ENCODE peak calls at places on chromosome 17, in nine cellular contexts. H is H1, O is HCT116, Y is GM12891, R is endothelial cell of umbilical vein, T is transverse colon, C is prostate gland, X is spleen, S is esophagus muscularis mucosa. B is an unnamed sample.

GRCh38 chr17:18158022-18158600 is 25.5 kb upstream of the ALKBH5 start:
- DNase-seq in H (peak; percentile 93), O (peak; percentile 86), Y (peak; percentile 91), R (peak; percentile 71), T (peak; percentile 98), C (peak; percentile 93), X (peak; percentile 98), S (peak; percentile 98), B (peak; percentile 96)

GRCh38 chr17:66737524-66737923 is 97.4 kb upstream of the CACNG5 start:
- DNase-seq in H (peak; percentile 19), O (no peak), Y (no peak), R (peak; percentile 33), T (no peak), C (no peak), X (no peak), S (no peak), B (peak; percentile 69)

GRCh38 chr17:82489117-82489516 is 30.4 kb upstream of the FOXK2 start:
- DNase-seq in H (no peak), O (no peak), Y (no peak), R (no peak), T (no peak), C (no peak), X (no peak), S (no peak), B (peak; percentile 70)

GRCh38 chr17:46810837-46811236 is 7.7 kb downstream of the WNT3 start:
- DNase-seq in H (no peak), O (no peak), Y (no peak), R (no peak), T (no peak), C (no peak), X (no peak), S (no peak), B (no peak)

GRCh38 chr17:17056167-17056562 is 13.9 kb downstream of the MPRIP start:
- DNase-seq in H (no peak), O (no peak), Y (no peak), R (no peak), T (no peak), C (no peak), X (no peak), S (no peak), B (peak; percentile 63)

GRCh38 chr17:81341347-81342061 is 46.4 kb upstream of the SLC38A10 start:
- DNase-seq in H (no peak), O (no peak), Y (no peak), R (no peak), T (no peak), C (no peak), X (peak; percentile 72), S (no peak), B (peak; percentile 67)

GRCh38 chr17:19004601-19005441 is at the start of gene FAM83G:
- DNase-seq in H (peak; percentile 47), O (peak; percentile 51), Y (peak; percentile 93), R (peak; percentile 52), T (peak; percentile 92), C (peak; percentile 85), X (peak; percentile 93), S (no peak), B (peak; percentile 84)

GRCh38 chr17:1813088-1813487 is 16.6 kb downstream of the SMYD4 start:
- DNase-seq in H (no peak), O (no peak), Y (no peak), R (no peak), T (no peak), C (no peak), X (peak; percentile 1), S (no peak), B (no peak)

GRCh38 chr17:76174072-76174471 is 33.0 kb upstream of the FOXJ1 start:
- DNase-seq in H (no peak), O (no peak), Y (no peak), R (no peak), T (no peak), C (peak; percentile 65), X (no peak), S (no peak), B (no peak)

GRCh38 chr17:5355416-5356129 is 63.9 kb downstream of the NUP88 start:
- DNase-seq in H (no peak), O (no peak), Y (no peak), R (no peak), T (no peak), C (no peak), X (no peak), S (no peak), B (no peak)

GRCh38 chr17:68732301-68732749 is 131.2 kb upstream of the FAM20A start:
- DNase-seq in H (peak; percentile 56), O (no peak), Y (no peak), R (no peak), T (no peak), C (no peak), X (no peak), S (no peak), B (no peak)

GRCh38 chr17:7478276-7479138 is 924 bp downstream of the ZBTB4 start:
- DNase-seq in H (no peak), O (no peak), Y (peak; percentile 70), R (peak; percentile 35), T (peak; percentile 62), C (peak; percentile 42), X (peak; percentile 91), S (no peak), B (peak; percentile 86)

GRCh38 chr17:69654981-69655581 is 240.6 kb downstream of the MAP2K6 start:
- DNase-seq in H (no peak), O (no peak), Y (no peak), R (peak; percentile 6), T (no peak), C (no peak), X (no peak), S (no peak), B (no peak)

GRCh38 chr17:82302991-82303943 is 14.1 kb downstream of the CD7 start:
- DNase-seq in H (no peak), O (no peak), Y (no peak), R (no peak), T (no peak), C (no peak), X (peak; percentile 81), S (no peak), B (no peak)

GRCh38 chr17:50210249-50211225 is 9.1 kb upstream of the COL1A1 start:
- DNase-seq in H (peak; percentile 81), O (no peak), Y (no peak), R (peak; percentile 38), T (peak; percentile 65), C (no peak), X (no peak), S (no peak), B (peak; percentile 94)

GRCh38 chr17:39753514-39754160 is 15.9 kb downstream of the GRB7 start:
- DNase-seq in H (no peak), O (no peak), Y (peak; percentile 73), R (no peak), T (peak; percentile 72), C (peak; percentile 27), X (peak; percentile 95), S (no peak), B (peak; percentile 79)
- TF ChIP-seq POLR2AphosphoS5 in H (no peak), O (peak; percentile 57), Y (no peak), R (no peak), T (no peak), C (no peak), X (no peak), S (no peak), B (peak; percentile 49)

DNA sequence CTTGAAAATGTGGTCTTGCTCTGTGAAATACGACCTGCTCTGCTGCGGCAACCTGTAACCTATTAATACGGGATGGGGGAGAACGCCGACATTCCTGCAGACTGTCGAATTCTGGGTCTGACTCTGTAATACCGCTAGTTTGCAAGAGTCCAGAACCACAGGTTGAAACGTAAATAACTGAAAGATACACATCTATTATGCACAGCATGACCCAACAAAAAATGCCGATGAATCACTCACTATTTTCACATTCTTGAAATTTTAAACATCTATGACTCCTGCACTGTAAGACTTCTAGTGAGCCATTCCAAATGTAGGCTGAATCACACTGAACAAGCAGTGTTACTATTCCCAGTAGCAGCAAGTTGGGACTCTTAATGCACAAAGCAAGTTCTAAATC is 20.4 kb downstream of the VPS53 start:
- DNase-seq in H (no peak), O (no peak), Y (no peak), R (peak; percentile 78), T (no peak), C (no peak), X (no peak), S (no peak), B (no peak)
- TF ChIP-seq POLR2A in H (no peak), O (no peak), Y (no peak), R (no peak), T (no peak), C (no peak), X (no peak), S (no peak), B (no peak)

GRCh38 chr17:43665387-43666101 is 3.8 kb upstream of the MEOX1 start:
- DNase-seq in H (no peak), O (no peak), Y (no peak), R (no peak), T (no peak), C (no peak), X (peak; percentile 81), S (no peak), B (no peak)
- TF ChIP-seq POLR2AphosphoS5 in H (no peak), O (no peak), Y (no peak), R (no peak), T (no peak), C (no peak), X (no peak), S (peak; percentile 42), B (no peak)

GRCh38 chr17:78128616-78129384 is at the start of gene TMC6:
- DNase-seq in H (no peak), O (peak; percentile 64), Y (peak; percentile 81), R (peak; percentile 42), T (peak; percentile 83), C (peak; percentile 59), X (peak; percentile 94), S (no peak), B (peak; percentile 66)

GRCh38 chr17:78127888-78128615 is 503 bp downstream of the TMC6 start:
- DNase-seq in H (no peak), O (no peak), Y (no peak), R (no peak), T (peak; percentile 51), C (peak; percentile 70), X (peak; percentile 90), S (no peak), B (peak; percentile 65)

GRCh38 chr17:78126895-78127239 is 1.7 kb downstream of the TMC6 start:
- DNase-seq in H (no peak), O (no peak), Y (no peak), R (no peak), T (no peak), C (no peak), X (no peak), S (no peak), B (no peak)

GRCh38 chr17:78125976-78126894 is 2.3 kb downstream of the TMC6 start:
- DNase-seq in H (no peak), O (no peak), Y (no peak), R (no peak), T (no peak), C (no peak), X (peak; percentile 85), S (no peak), B (no peak)

DNA sequence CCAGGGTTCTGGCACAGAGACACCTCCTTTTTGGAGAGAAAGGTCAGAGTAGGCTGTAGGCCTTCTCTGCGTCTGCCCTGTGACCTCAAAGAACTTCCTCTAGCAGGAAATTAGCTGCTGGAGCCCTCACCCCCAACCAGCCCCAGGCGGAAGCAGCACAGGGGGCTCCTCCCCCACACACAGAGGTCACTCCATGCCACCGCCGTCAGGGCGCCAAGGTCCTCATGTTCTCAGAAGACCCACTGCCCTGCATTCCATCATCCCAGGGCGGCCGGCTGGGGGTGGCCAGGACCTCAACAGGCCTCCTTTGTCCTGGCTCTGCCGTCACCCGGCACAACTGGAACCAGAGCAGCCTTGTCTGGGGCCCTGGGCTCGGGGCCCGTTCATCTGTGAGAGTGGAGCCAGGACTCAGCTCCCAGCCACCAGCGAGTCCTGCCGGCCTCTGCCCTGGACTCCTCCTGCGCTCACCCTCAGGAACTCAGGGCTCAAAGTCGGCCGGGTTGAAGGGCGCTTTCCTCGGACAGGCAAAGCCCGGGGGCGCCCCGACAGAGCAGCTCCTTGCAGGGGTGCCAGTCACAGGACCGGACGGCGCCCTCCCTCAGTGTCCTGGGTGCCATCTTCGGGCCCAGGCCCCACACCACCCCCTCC is 1.2 kb downstream of the TMC6 start:
- DNase-seq in H (no peak), O (no peak), Y (no peak), R (no peak), T (peak; percentile 75), C (no peak), X (peak; percentile 96), S (no peak), B (peak; percentile 88)
- TF ChIP-seq POLR2A in H (no peak), O (no peak), Y (no peak), R (no peak), T (peak; percentile 47), C (no peak), X (peak; percentile 30), S (no peak), B (peak; percentile 26)